ENCODE peak calls at places on chromosome 18, in seven cellular contexts. One of them, this sample, is unnamed.

GRCh38 chr18:55586841-55587240 is 1.2 kb downstream of the TCF4 start:
- DNase-seq in MM.1S: no peak
- DNase-seq in stomach: no peak
- DNase-seq in fibroblast of pulmonary artery: peak
- DNase-seq in GM20000: no peak
- DNase-seq in IMR-90: peak
- DNase-seq in heart left ventricle: no peak
- DNase-seq in this sample: no peak

GRCh38 chr18:67318651-67319050 is 197.9 kb downstream of the DSEL start:
- DNase-seq in GM20000: no peak
- DNase-seq in MM.1S: no peak
- DNase-seq in fibroblast of pulmonary artery: no peak
- DNase-seq in IMR-90: peak
- DNase-seq in heart left ventricle: no peak
- DNase-seq in stomach: no peak
- DNase-seq in this sample: no peak

GRCh38 chr18:21441670-21442069 is 158.8 kb downstream of the ESCO1 start:
- DNase-seq in MM.1S: no peak
- DNase-seq in fibroblast of pulmonary artery: no peak
- DNase-seq in stomach: no peak
- DNase-seq in IMR-90: no peak
- DNase-seq in heart left ventricle: no peak
- DNase-seq in GM20000: no peak
- DNase-seq in this sample: no peak

GRCh38 chr18:24016643-24017042 is 2.1 kb downstream of the TTC39C start:
- DNase-seq in stomach: no peak
- DNase-seq in MM.1S: no peak
- DNase-seq in heart left ventricle: no peak
- DNase-seq in IMR-90: no peak
- DNase-seq in fibroblast of pulmonary artery: no peak
- DNase-seq in GM20000: no peak
- DNase-seq in this sample: no peak

GRCh38 chr18:8260319-8260718 is 348.9 kb upstream of the RAB12 start:
- DNase-seq in stomach: no peak
- DNase-seq in fibroblast of pulmonary artery: no peak
- DNase-seq in IMR-90: peak
- DNase-seq in GM20000: no peak
- DNase-seq in MM.1S: no peak
- DNase-seq in heart left ventricle: no peak
- DNase-seq in this sample: no peak

GRCh38 chr18:31102941-31103340 is 720 bp upstream of the DSC2 start:
- DNase-seq in GM20000: no peak
- DNase-seq in fibroblast of pulmonary artery: no peak
- DNase-seq in stomach: no peak
- DNase-seq in MM.1S: no peak
- DNase-seq in IMR-90: no peak
- DNase-seq in heart left ventricle: no peak
- DNase-seq in this sample: no peak

GRCh38 chr18:55999641-56000040 is 411.6 kb upstream of the TCF4 start:
- DNase-seq in fibroblast of pulmonary artery: no peak
- DNase-seq in MM.1S: no peak
- DNase-seq in heart left ventricle: no peak
- DNase-seq in IMR-90: no peak
- DNase-seq in stomach: no peak
- DNase-seq in GM20000: no peak
- DNase-seq in this sample: no peak

GRCh38 chr18:3466051-3466450 is 16.1 kb downstream of the TGIF1 start:
- DNase-seq in MM.1S: no peak
- DNase-seq in stomach: no peak
- DNase-seq in IMR-90: peak
- DNase-seq in heart left ventricle: no peak
- DNase-seq in fibroblast of pulmonary artery: peak
- DNase-seq in GM20000: no peak
- DNase-seq in this sample: no peak

GRCh38 chr18:10036479-10036878 is 122.7 kb downstream of the VAPA start:
- DNase-seq in IMR-90: no peak
- DNase-seq in GM20000: no peak
- DNase-seq in heart left ventricle: no peak
- DNase-seq in stomach: peak
- DNase-seq in fibroblast of pulmonary artery: no peak
- DNase-seq in MM.1S: no peak
- DNase-seq in this sample: no peak

GRCh38 chr18:49961271-49961670 is 147.9 kb upstream of the ACAA2 start:
- DNase-seq in stomach: no peak
- DNase-seq in heart left ventricle: no peak
- DNase-seq in IMR-90: no peak
- DNase-seq in MM.1S: peak
- DNase-seq in fibroblast of pulmonary artery: no peak
- DNase-seq in GM20000: no peak
- DNase-seq in this sample: no peak

GRCh38 chr18:22606563-22607283 is 189.0 kb upstream of the CTAGE1 start:
- DNase-seq in GM20000: no peak
- DNase-seq in MM.1S: no peak
- DNase-seq in IMR-90: peak
- DNase-seq in heart left ventricle: no peak
- DNase-seq in stomach: no peak
- DNase-seq in fibroblast of pulmonary artery: peak
- DNase-seq in this sample: no peak

GRCh38 chr18:76914796-76915195 is 92.4 kb downstream of the ZNF236 start:
- DNase-seq in MM.1S: no peak
- DNase-seq in GM20000: no peak
- DNase-seq in fibroblast of pulmonary artery: no peak
- DNase-seq in stomach: no peak
- DNase-seq in IMR-90: no peak
- DNase-seq in heart left ventricle: no peak
- DNase-seq in this sample: no peak

GRCh38 chr18:13447621-13448020 is 229.1 kb downstream of the LDLRAD4 start:
- DNase-seq in stomach: no peak
- DNase-seq in MM.1S: no peak
- DNase-seq in fibroblast of pulmonary artery: peak
- DNase-seq in GM20000: no peak
- DNase-seq in IMR-90: peak
- DNase-seq in heart left ventricle: no peak
- DNase-seq in this sample: no peak

GRCh38 chr18:36811430-36811829 is 17.4 kb downstream of the TPGS2 start:
- DNase-seq in stomach: no peak
- DNase-seq in IMR-90: peak
- DNase-seq in GM20000: no peak
- DNase-seq in MM.1S: no peak
- DNase-seq in heart left ventricle: no peak
- DNase-seq in fibroblast of pulmonary artery: no peak
- DNase-seq in this sample: no peak

GRCh38 chr18:27713037-27713726 is 463.7 kb downstream of the CDH2 start:
- DNase-seq in GM20000: no peak
- DNase-seq in heart left ventricle: no peak
- DNase-seq in MM.1S: no peak
- DNase-seq in stomach: no peak
- DNase-seq in IMR-90: no peak
- DNase-seq in fibroblast of pulmonary artery: peak
- DNase-seq in this sample: no peak

GRCh38 chr18:10188971-10189810 is 265.2 kb upstream of the APCDD1 start:
- DNase-seq in heart left ventricle: no peak
- DNase-seq in fibroblast of pulmonary artery: no peak
- DNase-seq in stomach: no peak
- DNase-seq in GM20000: no peak
- DNase-seq in IMR-90: no peak
- DNase-seq in MM.1S: no peak
- DNase-seq in this sample: no peak

GRCh38 chr18:50707841-50708240 is 112.0 kb downstream of the MRO start:
- DNase-seq in GM20000: no peak
- DNase-seq in IMR-90: peak
- DNase-seq in fibroblast of pulmonary artery: peak
- DNase-seq in MM.1S: no peak
- DNase-seq in stomach: no peak
- DNase-seq in heart left ventricle: no peak
- DNase-seq in this sample: no peak

GRCh38 chr18:3447035-3447894 is 2.7 kb upstream of the TGIF1 start:
- DNase-seq in MM.1S: no peak
- DNase-seq in IMR-90: peak
- DNase-seq in stomach: peak
- DNase-seq in heart left ventricle: no peak
- DNase-seq in fibroblast of pulmonary artery: peak
- DNase-seq in GM20000: peak
- DNase-seq in this sample: peak

GRCh38 chr18:51196116-51196810 is 1.2 kb downstream of the MEX3C start:
- DNase-seq in heart left ventricle: peak
- DNase-seq in fibroblast of pulmonary artery: peak
- DNase-seq in IMR-90: peak
- DNase-seq in MM.1S: peak
- DNase-seq in stomach: peak
- DNase-seq in GM20000: peak
- DNase-seq in this sample: no peak

GRCh38 chr18:72542993-72543361 is 1.2 kb downstream of the CBLN2 start:
- DNase-seq in fibroblast of pulmonary artery: no peak
- DNase-seq in MM.1S: peak
- DNase-seq in stomach: no peak
- DNase-seq in GM20000: peak
- DNase-seq in IMR-90: no peak
- DNase-seq in heart left ventricle: no peak
- DNase-seq in this sample: no peak

GRCh38 chr18:10923671-10924070 is 225.7 kb downstream of the PIEZO2 start:
- DNase-seq in fibroblast of pulmonary artery: no peak
- DNase-seq in heart left ventricle: no peak
- DNase-seq in MM.1S: no peak
- DNase-seq in stomach: no peak
- DNase-seq in GM20000: no peak
- DNase-seq in IMR-90: peak
- DNase-seq in this sample: no peak

GRCh38 chr18:77065221-77065981 is 67.2 kb downstream of the MBP start:
- DNase-seq in stomach: peak
- DNase-seq in fibroblast of pulmonary artery: peak
- DNase-seq in GM20000: no peak
- DNase-seq in MM.1S: peak
- DNase-seq in IMR-90: peak
- DNase-seq in heart left ventricle: no peak
- DNase-seq in this sample: no peak

DNA sequence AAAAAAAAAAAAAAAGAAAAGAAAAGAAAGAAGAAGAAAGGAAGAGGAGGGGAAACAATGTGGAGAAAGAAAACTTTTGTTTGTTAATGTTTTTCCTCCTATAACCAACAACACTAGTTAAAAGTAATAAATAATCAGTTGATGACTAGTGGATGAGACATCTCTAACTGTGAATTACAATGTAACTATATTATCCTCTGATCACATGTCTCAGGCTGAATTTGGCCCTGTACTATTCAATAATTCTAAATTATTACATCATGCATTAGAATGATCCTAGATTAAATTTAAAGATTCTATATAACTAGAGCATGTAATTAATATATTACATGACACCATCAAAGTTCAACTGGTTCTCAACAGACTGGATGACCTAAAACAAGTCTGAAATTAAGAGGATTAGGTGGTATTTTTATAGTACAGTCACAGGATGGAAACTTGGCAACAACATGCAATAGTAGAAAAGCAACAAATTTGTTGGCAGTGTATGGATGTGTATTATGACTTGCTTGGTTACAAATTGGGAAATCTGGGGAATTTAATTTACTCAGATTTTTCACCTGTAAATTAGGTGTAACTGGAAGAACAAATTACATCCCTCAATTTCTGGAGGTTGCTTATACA is 269.3 kb upstream of the SETBP1 start:
- DNase-seq in MM.1S: no peak
- DNase-seq in heart left ventricle: no peak
- DNase-seq in GM20000: no peak
- DNase-seq in stomach: no peak
- DNase-seq in IMR-90: no peak
- DNase-seq in fibroblast of pulmonary artery: no peak
- DNase-seq in this sample: no peak
- TF ChIP-seq CTCF in MM.1S: no peak
- TF ChIP-seq CTCF in heart left ventricle: no peak
- TF ChIP-seq CTCF in GM20000: no peak
- TF ChIP-seq CTCF in stomach: no peak
- TF ChIP-seq CTCF in IMR-90: no peak
- TF ChIP-seq CTCF in fibroblast of pulmonary artery: no peak
- TF ChIP-seq CTCF in this sample: no peak

DNA sequence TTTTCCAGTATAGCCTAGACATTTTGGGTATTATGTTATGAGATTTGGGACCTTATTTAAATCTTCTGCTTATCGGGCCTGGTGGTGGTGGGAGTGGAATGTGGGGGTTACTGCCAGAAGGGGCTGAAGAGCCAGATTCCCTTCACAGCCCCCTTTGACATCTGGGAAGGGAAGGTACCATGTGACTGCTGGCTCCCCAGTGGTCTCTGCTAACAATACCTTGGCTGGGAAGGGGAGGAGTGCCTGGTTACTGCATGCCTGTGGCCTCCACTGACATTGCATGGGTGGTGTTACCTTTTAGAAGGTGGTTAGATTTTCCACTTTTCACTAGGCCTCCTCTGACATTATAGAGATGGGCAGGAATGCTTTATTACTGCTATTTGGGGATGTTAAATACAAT is 8.0 kb downstream of the ATP9B start:
- DNase-seq in GM20000: no peak
- DNase-seq in stomach: no peak
- DNase-seq in MM.1S: no peak
- DNase-seq in fibroblast of pulmonary artery: no peak
- DNase-seq in IMR-90: no peak
- DNase-seq in heart left ventricle: no peak
- DNase-seq in this sample: no peak
- TF ChIP-seq CTCF in GM20000: no peak
- TF ChIP-seq CTCF in stomach: no peak
- TF ChIP-seq CTCF in MM.1S: no peak
- TF ChIP-seq CTCF in fibroblast of pulmonary artery: no peak
- TF ChIP-seq CTCF in IMR-90: no peak
- TF ChIP-seq CTCF in heart left ventricle: no peak
- TF ChIP-seq CTCF in this sample: no peak

DNA sequence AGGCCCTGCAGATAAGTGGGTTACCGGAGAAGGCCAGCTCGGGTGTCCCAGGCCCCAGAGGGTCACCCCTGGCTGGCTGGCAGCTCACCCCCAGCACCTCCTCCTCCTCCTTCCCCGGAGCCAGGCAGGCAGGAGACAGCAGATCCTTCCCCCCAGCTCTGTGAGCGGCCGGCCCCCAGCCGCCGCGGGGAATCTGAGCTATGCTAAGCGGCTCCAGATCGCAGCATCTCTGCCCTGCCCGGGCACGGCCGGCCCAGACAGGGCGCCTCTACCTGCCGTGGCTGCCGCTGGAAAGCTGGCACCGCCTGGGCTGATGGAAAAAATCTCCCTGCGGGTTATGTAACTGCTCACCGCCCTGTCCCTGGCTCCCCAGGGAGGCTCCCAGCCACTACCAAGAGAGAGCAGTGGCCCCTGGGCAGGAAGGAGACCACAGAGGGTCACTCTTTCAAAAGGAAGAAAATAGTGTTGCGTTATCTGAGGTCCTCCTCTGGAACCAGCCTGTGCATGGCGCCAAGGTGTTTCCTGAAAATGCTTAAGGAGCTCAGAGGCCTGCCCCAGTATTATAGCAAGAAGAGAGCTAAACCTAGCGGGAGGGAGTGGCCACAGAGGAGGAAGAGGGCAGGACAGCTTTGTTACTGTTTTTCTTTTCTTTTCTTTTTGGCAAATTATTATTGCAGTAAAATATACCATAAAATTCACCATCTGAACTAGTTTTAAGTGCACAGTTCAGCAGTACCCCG is 179.0 kb downstream of the SMAD7 start:
- DNase-seq in stomach: peak
- DNase-seq in heart left ventricle: peak
- DNase-seq in IMR-90: no peak
- DNase-seq in GM20000: no peak
- DNase-seq in MM.1S: no peak
- DNase-seq in fibroblast of pulmonary artery: no peak
- DNase-seq in this sample: no peak
- TF ChIP-seq CTCF in stomach: no peak
- TF ChIP-seq CTCF in heart left ventricle: no peak
- TF ChIP-seq CTCF in IMR-90: no peak
- TF ChIP-seq CTCF in GM20000: no peak
- TF ChIP-seq CTCF in MM.1S: no peak
- TF ChIP-seq CTCF in fibroblast of pulmonary artery: no peak
- TF ChIP-seq CTCF in this sample: no peak

GRCh38 chr18:79396431-79397287 is 929 bp downstream of the NFATC1 start:
- DNase-seq in fibroblast of pulmonary artery: peak
- DNase-seq in IMR-90: peak
- DNase-seq in heart left ventricle: peak
- DNase-seq in GM20000: peak
- DNase-seq in MM.1S: no peak
- DNase-seq in stomach: no peak
- DNase-seq in this sample: no peak
- TF ChIP-seq CTCF in fibroblast of pulmonary artery: no peak
- TF ChIP-seq CTCF in IMR-90: peak
- TF ChIP-seq CTCF in heart left ventricle: peak
- TF ChIP-seq CTCF in GM20000: peak
- TF ChIP-seq CTCF in MM.1S: no peak
- TF ChIP-seq CTCF in stomach: no peak
- TF ChIP-seq CTCF in this sample: peak

This sample was measured in osteocyte.